ENCODE peak calls at places on chromosome 4, in ten cellular contexts. M, O, Q, Z, I, T, V, B, C and J are unnamed samples. For H3K4me1, the result is how much of the 10 kb centered on the place peaks cover.

GRCh38 chr4:54433686-54434085 is 204.6 kb downstream of the PDGFRA start:
- DNase-seq in Q (no peak), O (no peak), C (peak), I (no peak), V (no peak), Z (peak), B (peak), T (no peak), M (peak), J (peak)

GRCh38 chr4:185304944-185305690 is 90.6 kb downstream of the LRP2BP start:
- DNase-seq in M (peak), B (peak), Q (no peak), O (no peak), V (peak), Z (peak), T (no peak), I (peak), C (peak), J (peak)

GRCh38 chr4:38366451-38366850 is 297.5 kb upstream of the KLF3 start:
- DNase-seq in O (no peak), M (no peak), I (no peak), B (no peak), C (no peak), T (no peak), Z (no peak), V (peak), Q (no peak), J (peak)

GRCh38 chr4:14906805-14907204 is 95.5 kb upstream of the CPEB2 start:
- DNase-seq in Q (no peak), B (no peak), C (no peak), Z (no peak), I (no peak), O (no peak), M (no peak), T (no peak), V (peak), J (no peak)

GRCh38 chr4:10140866-10141759 is 24.5 kb upstream of the WDR1 start:
- DNase-seq in I (no peak), O (no peak), M (no peak), T (no peak), B (no peak), Z (peak), Q (no peak), C (peak), V (no peak), J (no peak)

GRCh38 chr4:15956179-15956850 is 6.7 kb downstream of the FGFBP2 start:
- DNase-seq in I (peak), O (peak), Q (peak), M (peak), C (peak), T (peak), B (peak), Z (peak), V (peak), J (peak)

GRCh38 chr4:13865871-13866669 is 238.5 kb upstream of the BOD1L1 start:
- DNase-seq in Q (no peak), I (no peak), O (no peak), Z (peak), V (peak), C (no peak), B (peak), T (no peak), M (no peak), J (no peak)

GRCh38 chr4:186201535-186202230 is 10.3 kb downstream of the CYP4V2 start:
- DNase-seq in O (peak), B (peak), C (peak), I (peak), M (peak), Z (peak), V (no peak), Q (no peak), T (no peak), J (peak)

GRCh38 chr4:15295421-15296162 is 132.2 kb upstream of the C1QTNF7 start:
- DNase-seq in Z (peak), T (no peak), Q (no peak), M (no peak), C (no peak), O (no peak), I (no peak), V (no peak), B (no peak), J (peak)

GRCh38 chr4:42018451-42018850 is 28.1 kb downstream of the SLC30A9 start:
- DNase-seq in C (no peak), Z (no peak), B (no peak), T (no peak), O (no peak), V (peak), I (no peak), Q (no peak), M (no peak), J (peak)

GRCh38 chr4:26141916-26142638 is 178.7 kb upstream of the RBPJ start:
- DNase-seq in M (peak), Q (peak), I (no peak), Z (peak), O (peak), C (no peak), V (peak), T (peak), B (peak), J (peak)

GRCh38 chr4:154807042-154807630 is 26.1 kb downstream of the RBM46 start:
- DNase-seq in Q (no peak), O (no peak), Z (peak), C (peak), I (no peak), M (peak), B (peak), T (no peak), V (peak), J (no peak)

GRCh38 chr4:3500111-3500510 is 32.1 kb downstream of the LRPAP1 start:
- DNase-seq in Q (no peak), T (no peak), O (no peak), B (no peak), M (no peak), Z (no peak), C (no peak), I (no peak), V (no peak), J (no peak)

GRCh38 chr4:76666940-76667532 is 230.9 kb downstream of the SOWAHB start:
- DNase-seq in I (no peak), T (no peak), O (no peak), V (no peak), Z (no peak), C (no peak), M (no peak), B (no peak), Q (no peak), J (no peak)

GRCh38 chr4:164748375-164748774 is 5.6 kb upstream of the SMIM31 start:
- DNase-seq in C (peak), I (no peak), B (peak), T (no peak), Z (no peak), M (peak), Q (no peak), O (no peak), V (peak), J (no peak)

GRCh38 chr4:101711590-101712255 is 78.8 kb upstream of the BANK1 start:
- DNase-seq in B (no peak), Z (no peak), V (no peak), M (no peak), C (no peak), I (no peak), T (no peak), O (no peak), Q (no peak), J (peak)

GRCh38 chr4:85779165-85779564 is 304.2 kb downstream of the ARHGAP24 start:
- DNase-seq in Z (no peak), M (no peak), I (no peak), Q (no peak), B (peak), O (no peak), V (peak), T (no peak), C (no peak), J (peak)

GRCh38 chr4:9867746-9868425 is 86.5 kb downstream of the DRD5 start:
- DNase-seq in O (no peak), V (no peak), Z (no peak), Q (no peak), M (no peak), B (no peak), I (no peak), C (no peak), T (no peak), J (peak)

GRCh38 chr4:99810536-99810935 is 6.1 kb upstream of the DAPP1 start:
- DNase-seq in M (no peak), I (no peak), V (no peak), O (no peak), B (no peak), T (no peak), Q (no peak), C (no peak), Z (no peak), J (no peak)

GRCh38 chr4:85825937-85826678 is 351.2 kb downstream of the ARHGAP24 start:
- DNase-seq in O (peak), V (peak), Q (no peak), Z (peak), T (no peak), B (peak), I (no peak), C (peak), M (peak), J (peak)

GRCh38 chr4:149345424-149345823 is 470.2 kb downstream of the IQCM start:
- DNase-seq in Q (no peak), T (no peak), M (no peak), Z (no peak), O (no peak), B (no peak), I (no peak), V (no peak), C (no peak), J (no peak)

GRCh38 chr4:88533937-88534750 is 10.6 kb upstream of the PYURF start:
- DNase-seq in C (peak), M (no peak), Z (peak), B (peak), I (no peak), T (no peak), V (peak), O (no peak), Q (no peak), J (no peak)

GRCh38 chr4:185685804-185686203 is 126.2 kb downstream of the SORBS2 start:
- DNase-seq in B (no peak), C (no peak), Q (no peak), Z (no peak), M (no peak), O (no peak), V (no peak), I (no peak), T (no peak), J (no peak)

GRCh38 chr4:173560896-173561295 is 30.9 kb upstream of the HAND2 start:
- DNase-seq in Q (no peak), B (no peak), C (no peak), M (no peak), O (no peak), V (no peak), Z (no peak), T (no peak), I (no peak), J (no peak)

GRCh38 chr4:40628888-40629287 is 776 bp downstream of the RBM47 start:
- DNase-seq in M (no peak), Q (no peak), I (no peak), C (peak), B (no peak), T (no peak), O (no peak), Z (peak), V (no peak), J (no peak)

GRCh38 chr4:40629401-40630334 is at the start of gene RBM47:
- DNase-seq in I (no peak), B (peak), Q (peak), T (peak), O (peak), C (peak), M (peak), V (peak), Z (peak), J (no peak)

GRCh38 chr4:40627540-40627939 is 2.1 kb downstream of the RBM47 start:
- DNase-seq in Q (no peak), T (no peak), B (no peak), M (no peak), C (no peak), I (no peak), Z (no peak), V (no peak), O (no peak), J (no peak)

GRCh38 chr4:40623707-40624106 is 6.0 kb downstream of the RBM47 start:
- DNase-seq in M (no peak), O (no peak), Z (no peak), B (no peak), C (no peak), V (no peak), Q (no peak), T (no peak), I (no peak), J (no peak)

DNA sequence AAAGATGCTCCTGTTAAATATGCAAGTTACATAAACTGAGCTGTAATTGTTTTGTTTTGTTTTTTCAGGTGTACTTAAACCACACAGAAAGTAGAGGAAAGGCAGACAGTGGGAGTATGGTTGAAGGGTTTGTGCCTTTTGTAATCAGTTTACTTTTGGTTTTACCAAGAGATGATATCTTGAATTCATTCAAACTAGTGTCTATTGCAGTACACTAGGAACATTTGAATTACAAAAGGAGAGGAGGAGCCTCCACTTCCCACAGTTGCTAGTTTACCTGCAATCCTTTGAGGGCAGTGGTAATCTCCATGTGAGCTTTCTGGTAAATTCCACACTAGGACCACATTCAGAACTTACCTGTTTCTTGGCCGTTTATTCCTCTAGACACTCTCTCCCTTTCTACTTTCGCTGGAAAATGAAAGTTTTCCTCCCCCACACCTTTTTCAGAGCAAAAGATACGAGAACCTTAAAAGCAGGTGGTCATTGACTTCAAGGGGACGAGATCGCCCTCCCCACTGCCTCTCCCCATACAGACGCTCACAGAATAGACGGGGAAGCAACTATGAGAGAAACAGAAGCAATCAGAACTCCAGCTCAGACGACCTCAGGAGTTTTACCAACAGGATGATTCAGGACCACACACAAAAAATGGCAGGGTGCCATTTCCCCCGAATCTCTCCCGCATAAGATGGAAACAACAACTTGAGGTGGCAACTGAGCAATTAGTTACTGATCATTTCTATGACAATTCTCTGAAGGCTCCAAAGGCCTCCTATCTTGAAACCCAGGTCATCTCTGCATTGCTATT is 3.3 kb downstream of the RBM47 start:
- DNase-seq in O (no peak), C (peak), T (no peak), B (peak), Q (no peak), Z (peak), M (no peak), I (no peak), V (peak), J (no peak)
- H3K4me3 ChIP-seq in O (peak), C (peak), T (no peak), B (no peak), Q (no peak), Z (no peak), M (peak), I (no peak), V (no peak), J (no peak)

GRCh38 chr4:7905461-7905915 is 34.2 kb downstream of the AFAP1 start:
- DNase-seq in M (no peak), Q (no peak), C (no peak), V (peak), T (no peak), B (no peak), O (no peak), Z (no peak), I (no peak), J (peak)
- H3K4me1 ChIP-seq in M (under half), Q (under half), C (half or more), V (under half), T (under half), B (under half), O (half or more), Z (under half), I (under half), J (half or more)

DNA sequence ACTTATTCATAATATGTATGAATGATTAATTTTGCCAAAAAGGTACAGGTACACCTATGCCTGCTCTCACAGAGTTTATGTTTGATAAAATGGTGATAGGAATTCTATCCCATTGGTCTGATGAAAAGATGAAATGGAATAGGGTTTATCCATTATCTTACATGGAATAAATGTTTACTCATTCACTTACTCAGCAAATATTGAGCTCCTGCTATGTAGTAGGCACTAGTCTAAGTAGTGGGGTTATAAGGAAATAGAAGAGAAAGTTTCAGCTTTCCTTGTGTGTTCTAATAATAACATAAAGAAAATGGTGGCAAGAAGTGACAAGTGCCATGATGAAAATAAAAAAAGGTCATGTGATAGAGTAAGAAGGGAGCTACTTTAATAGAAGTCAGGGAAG is 12.4 kb upstream of the SLC10A7 start:
- DNase-seq in O (no peak), T (no peak), C (no peak), I (no peak), B (no peak), Z (no peak), V (no peak), M (no peak), Q (no peak), J (no peak)
- H3K4me3 ChIP-seq in O (no peak), T (no peak), C (no peak), I (no peak), B (no peak), Z (no peak), V (no peak), M (no peak), Q (no peak), J (no peak)

GRCh38 chr4:47485047-47485692 is at the start of gene ATP10D:
- DNase-seq in M (peak), B (peak), Z (peak), T (peak), I (peak), V (peak), C (peak), O (peak), Q (peak), J (peak)

GRCh38 chr4:47484169-47484568 is 906 bp upstream of the ATP10D start:
- DNase-seq in V (no peak), B (no peak), T (no peak), Z (no peak), I (no peak), O (no peak), M (no peak), C (no peak), Q (no peak), J (no peak)

GRCh38 chr4:47488706-47489105 is 3.6 kb downstream of the ATP10D start:
- DNase-seq in Q (no peak), C (no peak), B (no peak), I (no peak), O (no peak), T (no peak), Z (no peak), M (no peak), V (no peak), J (no peak)

GRCh38 chr4:47483722-47484121 is 1.4 kb upstream of the ATP10D start:
- DNase-seq in Q (no peak), V (peak), I (no peak), C (no peak), B (no peak), O (no peak), T (no peak), M (no peak), Z (no peak), J (no peak)

GRCh38 chr4:47486306-47486705 is 1.2 kb downstream of the ATP10D start:
- DNase-seq in Z (no peak), I (no peak), O (no peak), C (no peak), B (no peak), T (no peak), M (no peak), Q (no peak), V (peak), J (no peak)
- H3K4me1 ChIP-seq in Z (under half), I (under half), O (under half), C (under half), B (under half), T (under half), M (under half), Q (under half), V (under half), J (under half)

DNA sequence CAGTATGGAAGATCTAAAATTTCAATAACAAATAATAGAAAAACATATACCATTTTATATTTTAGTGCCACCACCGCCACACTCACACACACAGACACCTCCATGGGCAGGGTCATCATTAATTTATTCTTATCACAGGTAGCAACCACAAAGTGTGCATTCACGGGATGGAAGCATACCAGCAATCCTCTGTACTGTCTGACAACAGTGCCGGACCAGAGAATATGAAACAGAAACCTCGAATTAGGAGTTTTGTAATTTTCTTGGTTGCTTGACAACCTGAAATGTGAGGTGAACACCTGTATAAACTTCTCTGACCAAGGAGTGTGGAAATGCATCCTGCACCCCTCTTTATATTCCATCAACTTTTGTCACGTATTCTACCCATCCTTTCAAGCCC is 213.9 kb upstream of the KCNIP4 start:
- DNase-seq in M (no peak), Q (no peak), C (no peak), Z (no peak), B (no peak), O (no peak), V (no peak), T (no peak), I (no peak), J (no peak)
- H3K4me3 ChIP-seq in M (no peak), Q (no peak), C (no peak), Z (no peak), B (no peak), O (no peak), V (no peak), T (no peak), I (no peak), J (no peak)

GRCh38 chr4:2451036-2451520 is 17.8 kb upstream of the RNF4 start:
- DNase-seq in B (no peak), Z (no peak), M (no peak), Q (peak), I (no peak), V (no peak), T (no peak), C (no peak), O (no peak), J (no peak)

GRCh38 chr4:2449511-2450392 is 19.2 kb upstream of the RNF4 start:
- DNase-seq in I (no peak), Q (peak), B (no peak), C (no peak), O (no peak), Z (no peak), M (no peak), V (no peak), T (no peak), J (no peak)

GRCh38 chr4:2450394-2451035 is 18.4 kb upstream of the RNF4 start:
- DNase-seq in O (no peak), Z (no peak), T (no peak), V (no peak), C (no peak), Q (peak), I (no peak), M (no peak), B (no peak), J (no peak)

GRCh38 chr4:2448589-2448988 is 20.3 kb upstream of the RNF4 start:
- DNase-seq in Z (no peak), Q (peak), I (no peak), T (no peak), O (no peak), M (no peak), C (no peak), V (no peak), B (no peak), J (no peak)

GRCh38 chr4:2449051-2449450 is 19.9 kb upstream of the RNF4 start:
- DNase-seq in T (no peak), C (no peak), I (no peak), Q (peak), B (no peak), M (no peak), Z (no peak), O (no peak), V (no peak), J (no peak)
- H3K4me1 ChIP-seq in T (under half), C (under half), I (under half), Q (under half), B (under half), M (under half), Z (under half), O (under half), V (under half), J (under half)

GRCh38 chr4:6940744-6941137 is 31.1 kb downstream of the TBC1D14 start:
- DNase-seq in C (no peak), V (no peak), Q (peak), B (no peak), T (no peak), O (no peak), Z (no peak), M (no peak), I (no peak), J (no peak)

GRCh38 chr4:6942238-6942800 is 32.7 kb downstream of the TBC1D14 start:
- DNase-seq in C (no peak), M (peak), T (no peak), I (peak), B (peak), Q (peak), V (peak), Z (peak), O (no peak), J (no peak)

GRCh38 chr4:6943012-6943869 is 33.6 kb downstream of the TBC1D14 start:
- DNase-seq in T (no peak), V (no peak), O (no peak), Z (peak), C (peak), M (no peak), Q (peak), I (no peak), B (no peak), J (no peak)

GRCh38 chr4:6939761-6940743 is 30.4 kb downstream of the TBC1D14 start:
- DNase-seq in M (no peak), V (no peak), I (no peak), B (no peak), O (no peak), C (no peak), Q (peak), T (no peak), Z (peak), J (no peak)

GRCh38 chr4:6941796-6942195 is 32.2 kb downstream of the TBC1D14 start:
- DNase-seq in B (no peak), V (no peak), C (no peak), O (no peak), Z (no peak), I (no peak), M (no peak), T (no peak), Q (no peak), J (no peak)
- H3K4me3 ChIP-seq in B (no peak), V (peak), C (no peak), O (no peak), Z (no peak), I (peak), M (no peak), T (no peak), Q (no peak), J (no peak)